ENCODE peak calls at places on chromosomes 2 and 18, in eight cellular contexts. C is activated T-helper 1 cell treated with anti-CD3 and anti-CD28 coated beads, Interleukin-2, amount 50 U/mL, for 16 hours; P is HEK293T; V is coronary artery; A is neuronal stem cell; I is GF-D8; S is activated naive CD4-positive, alpha-beta T cell; L is pancreas. G is an unnamed sample.

GRCh38 chr2:35973737-35974132 is 381.8 kb upstream of the CRIM1 start:
- DNase-seq in P (no peak), I (no peak), A (no peak), L (peak; percentile 57), V (no peak), C (no peak), S (no peak), G (no peak)

GRCh38 chr2:58497189-58497588 is 256.1 kb upstream of the FANCL start:
- DNase-seq in C (no peak), S (no peak), I (no peak), A (peak; percentile 73), L (no peak), V (no peak), P (no peak), G (no peak)

GRCh38 chr2:120661551-120661950 is 74.1 kb upstream of the GLI2 start:
- DNase-seq in I (no peak), V (peak; percentile 58), C (no peak), S (no peak), P (no peak), L (no peak), A (no peak), G (no peak)

GRCh38 chr2:202185156-202185555 is 53.2 kb downstream of the SUMO1 start:
- DNase-seq in L (no peak), A (no peak), I (no peak), P (no peak), S (no peak), V (no peak), C (no peak), G (no peak)

GRCh38 chr18:42068030-42068429 is 113.0 kb downstream of the PIK3C3 start:
- DNase-seq in S (no peak), I (no peak), A (no peak), P (no peak), C (no peak), L (no peak), V (no peak), G (no peak)

GRCh38 chr2:11058129-11058528 is 97.1 kb upstream of the SLC66A3 start:
- DNase-seq in S (no peak), L (no peak), C (no peak), P (no peak), A (no peak), V (no peak), I (no peak), G (no peak)

GRCh38 chr2:217279571-217279970 is 419.7 kb upstream of the TNP1 start:
- DNase-seq in L (no peak), C (no peak), I (no peak), S (no peak), A (no peak), P (no peak), V (no peak), G (no peak)

GRCh38 chr2:71962350-71962749 is 185.3 kb downstream of the CYP26B1 start:
- DNase-seq in C (no peak), P (no peak), A (no peak), V (no peak), I (no peak), L (no peak), S (no peak), G (no peak)

GRCh38 chr18:79405019-79405780 is 9.5 kb downstream of the NFATC1 start:
- DNase-seq in V (no peak), L (no peak), C (no peak), S (no peak), A (no peak), I (no peak), P (no peak), G (no peak)

GRCh38 chr2:235658371-235659174 is 164.7 kb downstream of the AGAP1 start:
- DNase-seq in V (no peak), L (no peak), A (no peak), I (no peak), P (no peak), S (no peak), C (no peak), G (no peak)

GRCh38 chr2:222000326-222000725 is 298.5 kb downstream of the PAX3 start:
- DNase-seq in C (no peak), A (no peak), S (no peak), I (no peak), V (no peak), L (no peak), P (no peak), G (no peak)

GRCh38 chr18:2959341-2959740 is 53.6 kb downstream of the LPIN2 start:
- DNase-seq in V (no peak), A (no peak), C (no peak), L (no peak), I (no peak), S (no peak), P (no peak), G (no peak)

GRCh38 chr2:118224888-118225264 is 136.6 kb downstream of the INSIG2 start:
- DNase-seq in I (no peak), P (no peak), V (no peak), S (no peak), A (no peak), L (no peak), C (no peak), G (no peak)

GRCh38 chr2:69567157-69567908 is 76.2 kb downstream of the AAK1 start:
- DNase-seq in L (no peak), P (no peak), A (no peak), C (no peak), I (no peak), S (no peak), V (no peak), G (no peak)

GRCh38 chr2:235679471-235679870 is 185.6 kb downstream of the AGAP1 start:
- DNase-seq in C (no peak), A (no peak), V (no peak), P (no peak), L (no peak), S (no peak), I (no peak), G (no peak)

GRCh38 chr2:7620255-7620654 is 703.0 kb downstream of the RNF144A start:
- DNase-seq in V (no peak), S (no peak), P (no peak), L (no peak), A (no peak), I (no peak), C (no peak), G (no peak)

GRCh38 chr2:53753036-53753435 is 14.6 kb upstream of the CHAC2 start:
- DNase-seq in P (no peak), I (no peak), L (no peak), S (no peak), A (no peak), V (no peak), C (no peak), G (no peak)

GRCh38 chr2:129891341-129892320 is 87.8 kb upstream of the RAB6C start:
- DNase-seq in L (no peak), C (no peak), V (peak; percentile 55), S (no peak), I (no peak), A (no peak), P (no peak), G (no peak)

GRCh38 chr2:12456293-12457151 is 260.2 kb upstream of the TRIB2 start:
- DNase-seq in L (peak; percentile 93), V (peak; percentile 93), C (peak; percentile 20), S (peak; percentile 2), P (no peak), I (peak; percentile 89), A (no peak), G (peak; percentile 41)

GRCh38 chr2:76310894-76311293 is 600.2 kb upstream of the GCFC2 start:
- DNase-seq in P (no peak), C (no peak), L (no peak), V (no peak), I (no peak), A (no peak), S (no peak), G (no peak)

GRCh38 chr2:75527676-75528075 is 33.1 kb downstream of the EVA1A start:
- DNase-seq in C (no peak), L (no peak), A (no peak), V (no peak), I (no peak), P (no peak), S (no peak), G (no peak)

GRCh38 chr18:32383040-32383819 is 87.5 kb downstream of the GAREM1 start:
- DNase-seq in C (no peak), L (no peak), I (no peak), S (no peak), P (no peak), V (no peak), A (no peak), G (no peak)

GRCh38 chr2:202307690-202308089 is 42.1 kb downstream of the NOP58 start:
- DNase-seq in A (no peak), C (no peak), I (no peak), P (no peak), S (no peak), V (no peak), L (no peak), G (no peak)

GRCh38 chr2:152099655-152100050 is 809 bp upstream of the CACNB4 start:
- DNase-seq in L (no peak), S (no peak), C (no peak), P (no peak), V (no peak), I (no peak), A (no peak), G (no peak)

GRCh38 chr2:153106802-153107477 is 371.6 kb downstream of the RPRM start:
- DNase-seq in S (no peak), P (no peak), I (no peak), L (no peak), A (no peak), V (no peak), C (no peak), G (no peak)

GRCh38 chr2:230505162-230505561 is 89.2 kb downstream of the SP100 start:
- DNase-seq in I (no peak), P (no peak), L (no peak), V (no peak), C (no peak), S (no peak), A (no peak), G (no peak)

GRCh38 chr2:201900362-201900761 is 94.0 kb downstream of the CDK15 start:
- DNase-seq in I (no peak), S (no peak), P (no peak), L (no peak), V (no peak), C (no peak), A (no peak), G (no peak)

GRCh38 chr2:120436460-120436739 is 90.5 kb downstream of the INHBB start:
- DNase-seq in A (no peak), S (no peak), I (no peak), C (no peak), P (no peak), V (peak; percentile 62), L (no peak), G (no peak)

GRCh38 chr2:231162036-231162345 is 36.4 kb upstream of the ARMC9 start:
- DNase-seq in I (no peak), C (no peak), A (no peak), V (no peak), L (no peak), S (no peak), P (no peak), G (no peak)